ENCODE peak calls at places on chromosomes 5 and 9, in four cellular contexts. D is astrocyte of the cerebellum, C is GM06990, W is adrenal gland. L is an unnamed sample.

GRCh38 chr5:113062869-113063508 is 86.4 kb downstream of the DCP2 start:
- DNase-seq in D (no peak), C (no peak), W (no peak), L (no peak)

GRCh38 chr5:82522912-82523311 is 244.8 kb upstream of the RPS23 start:
- DNase-seq in D (no peak), C (no peak), W (no peak), L (peak; percentile 74)

GRCh38 chr5:132257131-132258101 is at the start of gene PDLIM4:
- DNase-seq in D (no peak), C (no peak), W (peak; percentile 5), L (no peak)

GRCh38 chr9:98702340-98702739 is 6.4 kb downstream of the GABBR2 start:
- DNase-seq in D (no peak), C (no peak), W (no peak), L (no peak)

GRCh38 chr5:55921617-55922016 is 70.5 kb downstream of the IL31RA start:
- DNase-seq in D (no peak), C (no peak), W (no peak), L (peak; percentile 39)

GRCh38 chr5:22899341-22899740 is 46.2 kb upstream of the CDH12 start:
- DNase-seq in D (no peak), C (no peak), W (no peak), L (no peak)

GRCh38 chr5:155004138-155004744 is 9.3 kb upstream of the KIF4B start:
- DNase-seq in D (no peak), C (peak; percentile 11), W (peak; percentile 24), L (no peak)

GRCh38 chr9:101635473-101635872 is 40.7 kb upstream of the PPP3R2 start:
- DNase-seq in D (no peak), C (no peak), W (no peak), L (no peak)

GRCh38 chr9:127873886-127874285 is 3.6 kb downstream of the AK1 start:
- DNase-seq in D (peak; percentile 16), C (no peak), W (peak; percentile 91), L (no peak)

GRCh38 chr9:125204477-125204876 is 4.1 kb downstream of the RABEPK start:
- DNase-seq in D (no peak), C (no peak), W (no peak), L (no peak)

GRCh38 chr5:32508806-32509805 is 64.6 kb upstream of the ZFR start:
- DNase-seq in D (no peak), C (no peak), W (no peak), L (no peak)

GRCh38 chr5:45132972-45133371 is 324.2 kb downstream of the MRPS30 start:
- DNase-seq in D (no peak), C (no peak), W (no peak), L (no peak)

GRCh38 chr5:36156124-36156601 is 4.3 kb downstream of the SKP2 start:
- DNase-seq in D (no peak), C (no peak), W (no peak), L (no peak)

GRCh38 chr5:145014109-145014508 is 821.0 kb downstream of the PRELID2 start:
- DNase-seq in D (no peak), C (no peak), W (no peak), L (no peak)
- H3K4me3 ChIP-seq in D (no peak overlapping the region), C (no peak overlapping the region), W (no peak overlapping the region), L (no peak overlapping the region)

GRCh38 chr9:16727452-16728127 is 142.9 kb downstream of the BNC2 start:
- DNase-seq in D (no peak), C (no peak), W (no peak), L (no peak)
- H3K4me3 ChIP-seq in D (peak overlapping the region; percentile 61), C (no peak overlapping the region), W (no peak overlapping the region), L (peak overlapping the region; percentile 67)

DNA sequence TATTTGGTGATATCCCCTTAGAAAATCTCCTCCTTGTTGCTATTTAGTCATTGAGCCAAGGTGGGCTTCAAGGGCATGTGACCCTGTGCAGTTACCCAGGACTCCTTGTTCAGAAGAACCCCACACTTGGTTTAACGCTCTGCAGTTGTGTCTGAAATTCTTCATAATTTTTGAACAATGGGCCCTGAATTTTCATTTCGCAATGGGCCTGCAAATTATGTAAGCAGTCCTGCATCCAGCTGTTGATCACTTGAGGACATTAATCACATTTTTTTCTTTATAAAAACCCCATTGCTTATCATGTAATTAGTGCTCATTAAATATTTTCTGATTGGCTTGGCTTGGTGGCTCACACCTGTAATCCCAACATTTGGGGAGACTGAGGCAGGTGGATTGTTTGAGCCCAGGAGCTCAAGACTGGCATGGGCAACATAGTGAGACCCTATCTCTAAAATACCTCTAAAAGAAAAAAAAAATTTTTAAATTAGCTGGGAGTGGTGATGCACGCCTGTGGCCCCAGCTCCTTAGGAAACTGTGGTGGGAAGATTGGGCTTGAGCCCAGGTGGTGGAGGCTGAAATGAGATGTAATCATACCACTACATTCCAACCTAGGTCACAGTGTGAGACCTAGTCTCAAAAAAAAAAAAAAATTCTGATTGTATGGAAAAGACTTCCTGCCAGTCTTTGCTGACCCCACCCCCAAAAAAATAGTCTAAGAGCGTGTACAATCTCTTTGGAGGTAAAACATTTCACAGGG is 194.2 kb upstream of the HAPLN1 start:
- DNase-seq in D (peak; percentile 72), C (no peak), W (no peak), L (no peak)
- H3K4me3 ChIP-seq in D (no peak overlapping the region), C (no peak overlapping the region), W (no peak overlapping the region), L (no peak overlapping the region)

DNA sequence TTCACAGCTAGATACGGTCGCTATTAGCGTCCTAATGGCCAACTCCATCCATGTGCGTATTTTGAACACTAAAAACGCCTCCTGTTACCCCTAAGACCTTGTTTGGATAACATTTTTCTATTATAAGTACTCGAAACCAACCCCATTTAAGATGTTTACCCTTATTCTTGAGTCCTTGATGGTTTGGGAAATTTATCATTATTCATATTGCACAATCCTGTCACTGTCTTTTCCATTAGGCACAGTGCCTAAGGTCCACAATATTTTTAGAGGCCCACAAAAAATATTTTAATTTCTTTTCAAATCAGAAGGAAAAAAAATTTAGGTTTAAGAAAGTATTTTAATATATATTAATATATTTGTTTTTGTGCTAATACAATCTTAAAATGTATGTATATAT is 1.3 kb upstream of the LIFR start:
- DNase-seq in D (no peak), C (no peak), W (no peak), L (no peak)
- H3K4me3 ChIP-seq in D (peak overlapping the region; percentile 83), C (no peak overlapping the region), W (no peak overlapping the region), L (peak overlapping the region; percentile 95)

DNA sequence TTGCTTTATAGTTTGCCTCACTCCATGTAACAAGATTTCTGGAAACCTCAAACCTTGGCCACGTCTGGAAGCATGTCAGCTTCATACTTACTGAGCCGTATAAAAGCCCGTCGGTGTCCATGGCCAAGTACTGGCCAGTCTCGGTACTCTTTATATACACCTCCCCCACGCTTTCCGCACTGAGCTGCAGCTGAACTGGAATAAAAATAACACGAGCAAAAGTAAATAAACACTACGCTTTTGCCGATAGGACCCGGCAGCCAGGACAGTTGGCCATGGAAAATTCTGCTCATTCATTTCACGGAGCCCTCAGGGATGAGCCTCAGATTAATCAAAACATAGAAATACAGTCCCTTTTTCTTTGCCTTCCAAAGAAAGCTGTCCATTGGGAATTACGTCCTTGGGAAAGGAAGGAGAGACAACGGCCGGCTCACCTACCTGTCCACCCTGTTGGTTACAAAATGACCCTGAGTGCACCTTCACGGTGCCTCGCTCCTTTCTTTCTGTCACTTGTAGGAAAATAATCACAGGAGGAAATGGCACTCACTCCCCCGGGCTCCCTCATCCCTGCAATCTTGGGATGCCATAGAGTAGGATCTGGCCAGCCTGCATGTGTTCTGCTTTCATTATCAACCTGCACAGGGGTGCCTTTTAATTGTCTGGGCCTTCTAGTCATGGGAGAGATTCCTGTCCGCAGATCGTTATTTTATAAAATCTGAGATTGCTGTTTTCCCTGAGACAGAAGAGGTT is 85.1 kb downstream of the FGF1 start:
- DNase-seq in D (peak; percentile 82), C (no peak), W (peak; percentile 56), L (no peak)
- H3K4me3 ChIP-seq in D (no peak overlapping the region), C (no peak overlapping the region), W (no peak overlapping the region), L (peak overlapping the region; percentile 26)

GRCh38 chr5:96952946-96953730 is 17.3 kb downstream of the LNPEP start:
- DNase-seq in D (no peak), C (no peak), W (no peak), L (no peak)
- H3K4me3 ChIP-seq in D (no peak overlapping the region), C (no peak overlapping the region), W (no peak overlapping the region), L (no peak overlapping the region)

DNA sequence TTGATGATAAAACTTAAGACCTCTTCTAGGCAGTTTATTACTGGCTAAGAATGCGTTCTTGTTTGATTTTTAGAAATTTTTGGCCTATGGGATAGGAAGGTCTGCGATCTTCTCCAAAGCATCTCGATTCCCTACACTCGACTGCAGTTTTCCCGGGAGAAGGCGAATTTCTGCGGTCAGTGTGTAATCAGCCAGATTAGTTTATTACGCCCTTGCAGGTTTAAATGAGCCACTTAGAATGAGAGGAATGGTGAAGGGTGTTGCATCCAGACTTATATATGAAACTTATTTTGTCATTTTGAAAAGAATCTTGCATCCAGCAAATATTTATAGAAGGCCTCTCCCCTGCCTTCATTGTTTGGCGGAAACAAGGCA is 1.2 kb downstream of the MTAP start:
- DNase-seq in D (no peak), C (no peak), W (no peak), L (no peak)
- H3K4me3 ChIP-seq in D (peak overlapping the region; percentile 66), C (peak overlapping the region; percentile 79), W (no peak overlapping the region), L (peak overlapping the region; percentile 96)